ENCODE peak calls at places on chromosomes 5 and 9, in five cellular contexts. One of them, this sample, is unnamed.

GRCh38 chr5:107894361-107894760 is 223.6 kb upstream of the EFNA5 start:
- DNase-seq in kidney: no peak
- DNase-seq in HepG2: no peak
- DNase-seq in A549: no peak
- DNase-seq in pancreas: no peak
- DNase-seq in this sample: no peak

GRCh38 chr5:37640088-37640487 is 199.8 kb downstream of the GDNF start:
- DNase-seq in kidney: no peak
- DNase-seq in HepG2: no peak
- DNase-seq in A549: no peak
- DNase-seq in pancreas: no peak
- DNase-seq in this sample: no peak

GRCh38 chr5:63697811-63698210 is 264.4 kb downstream of the HTR1A start:
- DNase-seq in kidney: no peak
- DNase-seq in HepG2: no peak
- DNase-seq in A549: no peak
- DNase-seq in pancreas: no peak
- DNase-seq in this sample: no peak

GRCh38 chr5:17882760-17883488 is 248.7 kb downstream of the TAF11L14 start:
- DNase-seq in kidney: no peak
- DNase-seq in HepG2: no peak
- DNase-seq in A549: no peak
- DNase-seq in pancreas: no peak
- DNase-seq in this sample: no peak

GRCh38 chr9:120876842-120877240 is at the start of gene PHF19:
- DNase-seq in kidney: peak; percentile 85
- DNase-seq in HepG2: peak; percentile 23
- DNase-seq in A549: peak; percentile 78
- DNase-seq in pancreas: no peak
- DNase-seq in this sample: peak; percentile 39

GRCh38 chr5:150143725-150144058 is 12.0 kb downstream of the PDGFRB start:
- DNase-seq in kidney: peak; percentile 72
- DNase-seq in HepG2: no peak
- DNase-seq in A549: no peak
- DNase-seq in pancreas: no peak
- DNase-seq in this sample: no peak

GRCh38 chr9:18457498-18457897 is 16.5 kb upstream of the ADAMTSL1 start:
- DNase-seq in kidney: no peak
- DNase-seq in HepG2: no peak
- DNase-seq in A549: no peak
- DNase-seq in pancreas: no peak
- DNase-seq in this sample: no peak

GRCh38 chr5:56639491-56639890 is 175.9 kb upstream of the MAP3K1 start:
- DNase-seq in kidney: no peak
- DNase-seq in HepG2: no peak
- DNase-seq in A549: no peak
- DNase-seq in pancreas: no peak
- DNase-seq in this sample: no peak

GRCh38 chr5:134738963-134739661 is 764 bp downstream of the CAMLG start:
- DNase-seq in kidney: no peak
- DNase-seq in HepG2: peak; percentile 73
- DNase-seq in A549: peak; percentile 64
- DNase-seq in pancreas: peak; percentile 38
- DNase-seq in this sample: peak; percentile 27

GRCh38 chr5:1763960-1764605 is 35.6 kb downstream of the MRPL36 start:
- DNase-seq in kidney: peak; percentile 64
- DNase-seq in HepG2: no peak
- DNase-seq in A549: no peak
- DNase-seq in pancreas: no peak
- DNase-seq in this sample: no peak

GRCh38 chr5:44632344-44632743 is 176.4 kb upstream of the MRPS30 start:
- DNase-seq in kidney: no peak
- DNase-seq in HepG2: no peak
- DNase-seq in A549: no peak
- DNase-seq in pancreas: no peak
- DNase-seq in this sample: no peak

GRCh38 chr5:78260771-78261170 is 33.7 kb downstream of the AP3B1 start:
- DNase-seq in kidney: no peak
- DNase-seq in HepG2: no peak
- DNase-seq in A549: no peak
- DNase-seq in pancreas: no peak
- DNase-seq in this sample: no peak

GRCh38 chr5:106862450-106863193 is 808.1 kb downstream of the EFNA5 start:
- DNase-seq in kidney: no peak
- DNase-seq in HepG2: no peak
- DNase-seq in A549: no peak
- DNase-seq in pancreas: no peak
- DNase-seq in this sample: peak; percentile 61

GRCh38 chr5:175750476-175751080 is 92.7 kb downstream of the HRH2 start:
- DNase-seq in kidney: peak; percentile 59
- DNase-seq in HepG2: no peak
- DNase-seq in A549: no peak
- DNase-seq in pancreas: no peak
- DNase-seq in this sample: peak; percentile 20

GRCh38 chr9:133130721-133131244 is 9.7 kb upstream of the RALGDS start:
- DNase-seq in kidney: peak; percentile 78
- DNase-seq in HepG2: no peak
- DNase-seq in A549: no peak
- DNase-seq in pancreas: no peak
- DNase-seq in this sample: no peak

GRCh38 chr5:1660511-1660910 is 136.8 kb upstream of the LPCAT1 start:
- DNase-seq in kidney: peak; percentile 42
- DNase-seq in HepG2: no peak
- DNase-seq in A549: no peak
- DNase-seq in pancreas: no peak
- DNase-seq in this sample: no peak

GRCh38 chr5:72101828-72102227 is 5.4 kb upstream of the MAP1B start:
- DNase-seq in kidney: no peak
- DNase-seq in HepG2: no peak
- DNase-seq in A549: no peak
- DNase-seq in pancreas: no peak
- DNase-seq in this sample: no peak

GRCh38 chr9:18255158-18255629 is 218.8 kb upstream of the ADAMTSL1 start:
- DNase-seq in kidney: peak; percentile 89
- DNase-seq in HepG2: peak; percentile 67
- DNase-seq in A549: peak; percentile 50
- DNase-seq in pancreas: peak; percentile 68
- DNase-seq in this sample: peak; percentile 94

GRCh38 chr9:6938447-6938846 is 180.7 kb downstream of the KDM4C start:
- DNase-seq in kidney: no peak
- DNase-seq in HepG2: peak; percentile 36
- DNase-seq in A549: no peak
- DNase-seq in pancreas: no peak
- DNase-seq in this sample: peak; percentile 34

GRCh38 chr5:149201121-149201637 is 59.9 kb downstream of the ABLIM3 start:
- DNase-seq in kidney: no peak
- DNase-seq in HepG2: peak; percentile 12
- DNase-seq in A549: no peak
- DNase-seq in pancreas: no peak
- DNase-seq in this sample: no peak

GRCh38 chr5:104598285-104598684 is 1035.7 kb upstream of the NUDT12 start:
- DNase-seq in kidney: no peak
- DNase-seq in HepG2: no peak
- DNase-seq in A549: no peak
- DNase-seq in pancreas: no peak
- DNase-seq in this sample: no peak

GRCh38 chr5:60092671-60093422 is 199.3 kb upstream of the PDE4D start:
- DNase-seq in kidney: no peak
- DNase-seq in HepG2: peak; percentile 6
- DNase-seq in A549: peak; percentile 38
- DNase-seq in pancreas: no peak
- DNase-seq in this sample: peak; percentile 7

GRCh38 chr9:92266486-92266885 is 27.0 kb downstream of the IARS1 start:
- DNase-seq in kidney: no peak
- DNase-seq in HepG2: no peak
- DNase-seq in A549: no peak
- DNase-seq in pancreas: no peak
- DNase-seq in this sample: no peak

GRCh38 chr9:18061332-18061731 is 412.6 kb upstream of the ADAMTSL1 start:
- DNase-seq in kidney: no peak
- DNase-seq in HepG2: no peak
- DNase-seq in A549: no peak
- DNase-seq in pancreas: no peak
- DNase-seq in this sample: no peak

GRCh38 chr9:87766697-87767096 is 40.8 kb downstream of the CTSL start:
- DNase-seq in kidney: no peak
- DNase-seq in HepG2: no peak
- DNase-seq in A549: no peak
- DNase-seq in pancreas: no peak
- DNase-seq in this sample: no peak

GRCh38 chr9:92764381-92764987 is at the start of gene BICD2:
- DNase-seq in kidney: no peak
- DNase-seq in HepG2: no peak
- DNase-seq in A549: no peak
- DNase-seq in pancreas: no peak
- DNase-seq in this sample: no peak

GRCh38 chr5:96114736-96115466 is 153.2 kb upstream of the ELL2 start:
- DNase-seq in kidney: no peak
- DNase-seq in HepG2: no peak
- DNase-seq in A549: no peak
- DNase-seq in pancreas: no peak
- DNase-seq in this sample: no peak

GRCh38 chr5:143920772-143921171 is 108.8 kb downstream of the HMHB1 start:
- DNase-seq in kidney: no peak
- DNase-seq in HepG2: no peak
- DNase-seq in A549: no peak
- DNase-seq in pancreas: no peak
- DNase-seq in this sample: no peak

GRCh38 chr9:35811364-35812024 is 568 bp downstream of the SPAG8 start:
- DNase-seq in kidney: no peak
- DNase-seq in HepG2: no peak
- DNase-seq in A549: no peak
- DNase-seq in pancreas: peak; percentile 63
- DNase-seq in this sample: no peak

GRCh38 chr5:41115281-41115680 is 44.1 kb upstream of the MROH2B start:
- DNase-seq in kidney: no peak
- DNase-seq in HepG2: no peak
- DNase-seq in A549: no peak
- DNase-seq in pancreas: no peak
- DNase-seq in this sample: no peak

GRCh38 chr5:41120600-41120999 is 49.5 kb upstream of the MROH2B start:
- DNase-seq in kidney: no peak
- DNase-seq in HepG2: no peak
- DNase-seq in A549: no peak
- DNase-seq in pancreas: no peak
- DNase-seq in this sample: no peak

GRCh38 chr5:41112486-41113455 is 41.6 kb upstream of the MROH2B start:
- DNase-seq in kidney: no peak
- DNase-seq in HepG2: no peak
- DNase-seq in A549: no peak
- DNase-seq in pancreas: no peak
- DNase-seq in this sample: no peak

GRCh38 chr5:41122459-41122858 is 51.3 kb upstream of the MROH2B start:
- DNase-seq in kidney: no peak
- DNase-seq in HepG2: no peak
- DNase-seq in A549: no peak
- DNase-seq in pancreas: no peak
- DNase-seq in this sample: peak; percentile 23

DNA sequence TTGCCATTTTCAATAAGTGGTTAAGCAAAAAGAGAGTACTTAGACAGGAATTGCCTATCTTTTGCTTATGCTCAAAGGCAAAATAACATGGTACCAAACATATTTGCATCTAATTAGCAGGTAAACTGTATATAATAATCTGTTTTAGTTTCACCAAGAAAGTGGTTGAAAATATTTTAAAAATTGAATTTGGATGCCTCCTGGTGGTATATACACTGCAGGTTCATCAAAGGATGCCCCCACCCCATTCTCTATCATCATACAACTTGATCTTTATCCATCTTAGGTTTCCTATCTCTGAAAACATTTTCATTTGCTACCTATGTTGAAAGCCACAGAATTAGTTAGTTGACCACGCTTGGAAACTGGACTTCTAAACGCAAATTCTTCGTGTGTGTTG is 47.0 kb upstream of the MROH2B start:
- DNase-seq in kidney: no peak
- DNase-seq in HepG2: no peak
- DNase-seq in A549: no peak
- DNase-seq in pancreas: no peak
- DNase-seq in this sample: no peak
- H3K4me1 ChIP-seq in kidney: no peaks in the 10 kb centered on the region
- H3K4me1 ChIP-seq in HepG2: no peaks in the 10 kb centered on the region
- H3K4me1 ChIP-seq in A549: no peaks in the 10 kb centered on the region
- H3K4me1 ChIP-seq in pancreas: no peaks in the 10 kb centered on the region
- H3K4me1 ChIP-seq in this sample: no peaks in the 10 kb centered on the region

GRCh38 chr5:68288756-68289134 is 73.2 kb downstream of the PIK3R1 start:
- DNase-seq in kidney: peak; percentile 57
- DNase-seq in HepG2: no peak
- DNase-seq in A549: no peak
- DNase-seq in pancreas: peak; percentile 22
- DNase-seq in this sample: peak; percentile 3

GRCh38 chr5:68292316-68292715 is 76.8 kb downstream of the PIK3R1 start:
- DNase-seq in kidney: no peak
- DNase-seq in HepG2: no peak
- DNase-seq in A549: no peak
- DNase-seq in pancreas: no peak
- DNase-seq in this sample: no peak

GRCh38 chr5:68287976-68288755 is 72.6 kb downstream of the PIK3R1 start:
- DNase-seq in kidney: peak; percentile 93
- DNase-seq in HepG2: peak; percentile 88
- DNase-seq in A549: peak; percentile 34
- DNase-seq in pancreas: peak; percentile 70
- DNase-seq in this sample: peak; percentile 66

GRCh38 chr5:68289576-68289975 is 74.0 kb downstream of the PIK3R1 start:
- DNase-seq in kidney: no peak
- DNase-seq in HepG2: no peak
- DNase-seq in A549: no peak
- DNase-seq in pancreas: no peak
- DNase-seq in this sample: no peak

GRCh38 chr5:68290260-68290674 is 74.7 kb downstream of the PIK3R1 start:
- DNase-seq in kidney: no peak
- DNase-seq in HepG2: no peak
- DNase-seq in A549: no peak
- DNase-seq in pancreas: peak; percentile 26
- DNase-seq in this sample: no peak
- H3K4me3 ChIP-seq in kidney: peak overlapping the region; percentile 74
- H3K4me3 ChIP-seq in HepG2: peak overlapping the region; percentile 65
- H3K4me3 ChIP-seq in A549: no peak overlapping the region
- H3K4me3 ChIP-seq in pancreas: peak overlapping the region; percentile 1
- H3K4me3 ChIP-seq in this sample: no peak overlapping the region

GRCh38 chr9:109101202-109101595 is 18.5 kb downstream of the TMEM245 start:
- DNase-seq in kidney: no peak
- DNase-seq in HepG2: no peak
- DNase-seq in A549: no peak
- DNase-seq in pancreas: no peak
- DNase-seq in this sample: no peak
- H3K4me1 ChIP-seq in kidney: peaks cover 17% of the 10 kb centered on the region
- H3K4me1 ChIP-seq in HepG2: peaks cover 60% of the 10 kb centered on the region
- H3K4me1 ChIP-seq in A549: peaks cover 68% of the 10 kb centered on the region
- H3K4me1 ChIP-seq in pancreas: peaks cover 49% of the 10 kb centered on the region
- H3K4me1 ChIP-seq in this sample: peaks cover 19% of the 10 kb centered on the region

DNA sequence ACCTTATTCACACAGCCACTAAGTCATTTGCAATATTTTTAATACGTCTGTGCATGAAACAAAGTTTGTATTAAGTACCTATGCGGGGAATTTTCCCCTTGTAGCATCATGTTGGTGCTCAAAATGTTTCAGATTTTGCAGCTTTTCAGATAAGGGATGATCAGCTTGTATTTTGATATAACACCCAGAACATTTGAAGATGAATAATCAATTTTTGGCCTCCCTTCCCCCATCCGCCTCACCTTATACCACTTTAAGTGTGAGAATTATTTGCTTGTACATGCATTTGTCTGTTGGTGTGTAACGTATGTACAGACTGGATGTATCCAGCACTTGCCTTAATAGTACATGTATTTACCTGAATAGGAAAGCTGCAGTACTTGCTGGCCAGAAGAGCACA is 1.7 kb downstream of the JAK2 start:
- DNase-seq in kidney: no peak
- DNase-seq in HepG2: no peak
- DNase-seq in A549: no peak
- DNase-seq in pancreas: no peak
- DNase-seq in this sample: no peak
- H3K4me3 ChIP-seq in kidney: peak overlapping the region; percentile 82
- H3K4me3 ChIP-seq in HepG2: no peak overlapping the region
- H3K4me3 ChIP-seq in A549: no peak overlapping the region
- H3K4me3 ChIP-seq in pancreas: peak overlapping the region; percentile 81
- H3K4me3 ChIP-seq in this sample: no peak overlapping the region